ENCODE peak calls at places on chromosomes 6 and 20, in four cellular contexts. W is upper lobe of left lung, E is activated B cell treated with CpG ODN at 0.5 μM for 24 hours, Z is B cell. C is an unnamed sample.

GRCh38 chr6:39520411-39520810 is 197.9 kb upstream of the KCNK16 start:
- DNase-seq in Z (no peak), W (no peak), E (no peak), C (no peak)

GRCh38 chr20:41408986-41409385 is 42.4 kb upstream of the EMILIN3 start:
- DNase-seq in W (peak; percentile 62), Z (no peak), E (no peak), C (no peak)

GRCh38 chr20:35601990-35602389 is 13.6 kb upstream of the SPAG4 start:
- DNase-seq in E (no peak), Z (no peak), W (no peak), C (no peak)

GRCh38 chr6:168865-169455 is 123.3 kb upstream of the DUSP22 start:
- DNase-seq in E (no peak), Z (no peak), W (no peak), C (no peak)

GRCh38 chr20:36845288-36845969 is 30.5 kb upstream of the TLDC2 start:
- DNase-seq in Z (no peak), E (peak; percentile 39), W (peak; percentile 68), C (no peak)

GRCh38 chr6:136547336-136547735 is 2.9 kb downstream of the MAP7 start:
- DNase-seq in E (no peak), Z (no peak), W (no peak), C (no peak)

GRCh38 chr6:11788043-11788442 is 9.4 kb upstream of the ADTRP start:
- DNase-seq in Z (no peak), E (no peak), W (no peak), C (no peak)

GRCh38 chr6:158039571-158040050 is 57.9 kb downstream of the SYNJ2 start:
- DNase-seq in W (no peak), Z (no peak), E (no peak), C (no peak)

GRCh38 chr20:45444050-45444449 is 25.5 kb upstream of the WFDC2 start:
- DNase-seq in W (no peak), E (no peak), Z (no peak), C (no peak)

DNA sequence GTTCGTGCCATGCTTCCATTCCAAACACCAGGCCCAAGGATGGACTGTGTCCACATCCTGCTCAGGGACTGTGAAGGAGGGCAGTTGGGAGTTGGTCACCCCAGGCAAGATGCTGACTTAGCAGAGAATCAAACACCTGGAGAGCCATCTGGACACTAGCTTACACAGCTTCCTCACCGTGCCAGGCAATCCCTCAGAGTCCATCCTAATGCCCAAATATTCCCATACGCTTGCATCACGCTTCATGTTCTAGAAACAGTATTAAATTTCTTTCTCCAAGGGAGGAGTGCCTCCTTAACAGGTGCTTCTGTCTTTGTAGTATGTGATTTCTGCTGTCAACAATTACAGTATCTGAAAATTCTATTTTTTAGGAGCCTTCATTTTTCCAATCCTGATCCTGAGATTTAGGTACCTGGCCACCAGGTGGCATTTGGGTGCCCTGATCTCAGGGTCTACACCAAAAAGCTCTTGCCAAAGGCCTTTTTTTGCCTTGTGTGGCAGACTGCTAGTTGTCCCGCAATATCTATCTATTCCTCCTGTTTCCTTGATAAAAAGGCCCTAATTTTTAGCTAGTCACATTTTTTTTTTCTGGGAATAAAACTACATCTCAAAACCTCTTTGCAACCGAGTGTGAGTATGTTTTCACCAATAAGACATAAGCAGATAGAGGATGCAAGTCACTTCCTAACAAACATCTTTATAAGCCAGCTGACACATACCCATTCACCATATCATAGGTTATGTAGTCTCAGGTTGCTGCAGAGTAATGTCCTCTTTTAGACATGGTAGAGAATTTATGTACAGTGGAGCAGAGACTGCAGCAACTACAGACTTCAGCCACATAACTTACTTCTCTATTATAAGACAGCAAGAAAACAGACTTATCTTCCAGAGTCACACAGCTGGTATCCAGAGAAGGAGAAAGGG is 85.0 kb downstream of the PREP start:
- DNase-seq in E (no peak), Z (no peak), W (no peak), C (no peak)
- TF ChIP-seq CTCF in E (no peak), Z (peak; percentile 16), W (no peak), C (no peak)

DNA sequence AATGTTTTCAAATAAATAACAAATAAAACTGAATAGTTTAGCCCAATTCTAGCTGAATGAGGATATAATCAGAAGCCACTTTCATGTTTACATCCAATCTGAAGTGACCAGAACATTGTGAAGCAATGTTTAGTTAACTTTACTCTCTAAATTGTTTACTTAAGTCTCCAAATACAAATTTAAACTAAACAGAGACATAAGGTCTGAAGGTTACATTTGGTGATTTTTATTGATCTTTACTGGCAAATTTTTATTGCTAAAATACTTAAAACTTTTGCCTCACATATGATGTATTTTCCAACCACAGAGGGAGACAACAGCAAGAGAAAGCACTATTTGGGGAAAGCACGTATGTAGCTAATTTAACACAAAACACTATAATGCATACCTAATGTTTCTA is 106.8 kb upstream of the THEMIS start:
- DNase-seq in W (no peak), E (no peak), Z (no peak), C (no peak)
- TF ChIP-seq CTCF in W (no peak), E (no peak), Z (no peak), C (no peak)

GRCh38 chr6:33497157-33497556 is 42.8 kb downstream of the ZBTB9 start:
- DNase-seq in E (no peak), W (no peak), Z (no peak), C (no peak)

GRCh38 chr6:33490621-33491020 is 36.2 kb downstream of the ZBTB9 start:
- DNase-seq in W (no peak), E (no peak), Z (no peak), C (no peak)

GRCh38 chr6:33490198-33490597 is 35.8 kb downstream of the ZBTB9 start:
- DNase-seq in E (no peak), Z (no peak), W (no peak), C (no peak)

GRCh38 chr6:33492093-33492492 is 37.7 kb downstream of the ZBTB9 start:
- DNase-seq in Z (peak; percentile 21), E (no peak), W (no peak), C (no peak)
- TF ChIP-seq CTCF in Z (no peak), E (no peak), W (no peak), C (no peak)

DNA sequence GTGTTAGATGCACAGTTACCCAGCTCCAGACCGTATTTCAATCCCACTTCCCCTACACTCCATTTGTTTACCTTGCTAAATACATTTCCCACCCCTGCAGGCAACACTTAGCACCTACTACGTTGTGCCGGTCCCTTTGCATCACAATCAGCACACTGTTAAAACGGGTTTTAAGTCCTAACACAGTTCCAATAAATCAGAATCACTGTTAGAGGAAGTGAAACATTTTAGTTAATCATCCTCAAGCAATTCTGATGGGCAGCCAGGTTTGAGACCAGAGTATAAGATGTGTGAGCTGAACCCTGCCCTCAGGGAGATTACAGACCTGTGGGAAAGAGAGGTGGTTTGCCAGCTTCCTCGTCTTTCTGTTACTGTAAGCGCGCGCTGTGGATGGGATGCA is 3.0 kb downstream of the ZCCHC3 start:
- DNase-seq in Z (no peak), E (no peak), W (no peak), C (no peak)
- TF ChIP-seq CTCF in Z (no peak), E (no peak), W (no peak), C (no peak)

DNA sequence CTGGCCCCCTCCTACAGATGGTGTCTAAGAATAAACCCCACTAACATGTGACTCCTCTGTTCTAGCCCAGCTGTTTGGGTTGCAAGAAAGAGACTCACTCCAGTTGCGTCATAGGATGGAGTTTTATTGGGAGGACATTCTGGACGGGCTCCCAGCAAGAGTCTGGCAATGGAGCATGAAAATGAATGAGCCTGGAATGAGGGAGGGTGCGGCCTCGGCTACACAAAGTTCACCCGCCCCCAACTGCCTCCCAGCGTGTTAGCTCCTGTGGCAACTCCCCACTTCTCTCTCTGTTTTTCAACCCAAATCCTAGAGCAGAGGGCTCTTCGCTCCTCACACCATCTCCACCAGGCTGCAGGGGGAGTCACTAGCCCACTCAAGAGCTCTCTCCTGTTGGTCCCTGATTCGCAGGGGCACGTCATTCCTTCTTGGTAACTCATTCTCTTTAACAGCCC is 5.1 kb upstream of the ADAM33 start:
- DNase-seq in W (no peak), Z (no peak), E (no peak), C (no peak)
- TF ChIP-seq CTCF in W (no peak), Z (no peak), E (no peak), C (no peak)